ENCODE peak calls at places on chromosome 9, in four cellular contexts. R, D, K and C are unnamed samples.

GRCh38 chr9:101442248-101443136 is 6.9 kb upstream of the ALDOB start:
- DNase-seq in K (no peak), D (no peak), R (no peak), C (no peak)

GRCh38 chr9:91753711-91754110 is 196.3 kb downstream of the ROR2 start:
- DNase-seq in R (no peak), K (no peak), D (no peak), C (no peak)

GRCh38 chr9:133256057-133256461 is 18.9 kb downstream of the ABO start:
- DNase-seq in D (no peak), R (no peak), K (no peak), C (no peak)

GRCh38 chr9:113682297-113682771 is 193.8 kb upstream of the ZNF618 start:
- DNase-seq in K (peak), D (peak), R (peak), C (no peak)

GRCh38 chr9:111959468-111959941 is 62.9 kb downstream of the UGCG start:
- DNase-seq in R (no peak), D (peak), K (peak), C (no peak)

GRCh38 chr9:107049046-107049824 is 186.3 kb downstream of the ZNF462 start:
- DNase-seq in D (no peak), K (no peak), R (no peak), C (no peak)

GRCh38 chr9:72894342-72894741 is 58.5 kb downstream of the ALDH1A1 start:
- DNase-seq in K (no peak), D (peak), R (no peak), C (no peak)

GRCh38 chr9:112048924-112049785 is 125.9 kb downstream of the SUSD1 start:
- DNase-seq in R (no peak), D (peak), K (no peak), C (no peak)

GRCh38 chr9:95025213-95026170 is 292.0 kb downstream of the FANCC start:
- DNase-seq in R (no peak), D (peak), K (peak), C (no peak)

GRCh38 chr9:74309654-74310053 is 187.5 kb upstream of the RORB start:
- DNase-seq in K (no peak), R (no peak), D (no peak), C (no peak)

GRCh38 chr9:132984202-132985062 is 5.9 kb downstream of the GFI1B start:
- DNase-seq in K (peak), R (no peak), D (no peak), C (no peak)

GRCh38 chr9:106203832-106204516 is 509.6 kb downstream of the TMEM38B start:
- DNase-seq in R (no peak), K (no peak), D (no peak), C (no peak)

GRCh38 chr9:32954642-32955041 is 46.8 kb downstream of the APTX start:
- DNase-seq in K (no peak), R (no peak), D (peak), C (no peak)

GRCh38 chr9:94904806-94905205 is 178.3 kb downstream of the AOPEP start:
- DNase-seq in R (no peak), D (no peak), K (no peak), C (no peak)

GRCh38 chr9:83425240-83425639 is 113.0 kb downstream of the FRMD3 start:
- DNase-seq in R (no peak), K (no peak), D (no peak), C (no peak)